ENCODE peak calls at places on chromosomes 5 and 9, in seven cellular contexts. One of them, this sample, is unnamed.

GRCh38 chr5:40622463-40623252 is 57.1 kb upstream of the PTGER4 start:
- DNase-seq in A549: no peak
- DNase-seq in activated naive CD4-positive, alpha-beta T cell treated with anti-CD3 and anti-CD28 coated beads, Interleukin-2, amount 50 U/mL, for 16 hours: no peak
- DNase-seq in HS-5: no peak
- DNase-seq in stimulated activated naive CD8-positive, alpha-beta T cell treated with anti-CD3 and anti-CD28 coated beads, Interleukin-15, amount 100 ng/mL, for 72 hours: no peak
- DNase-seq in islet precursor cell: no peak
- DNase-seq in stimulated activated CD4-positive, alpha-beta T cell treated with anti-CD3 and anti-CD28 coated beads, Interleukin-2, amount 100 ng/mL, for 48 hours: no peak
- DNase-seq in this sample: no peak

GRCh38 chr5:142726188-142726731 is 40.4 kb upstream of the FGF1 start:
- DNase-seq in activated naive CD4-positive, alpha-beta T cell treated with anti-CD3 and anti-CD28 coated beads, Interleukin-2, amount 50 U/mL, for 16 hours: no peak
- DNase-seq in stimulated activated CD4-positive, alpha-beta T cell treated with anti-CD3 and anti-CD28 coated beads, Interleukin-2, amount 100 ng/mL, for 48 hours: no peak
- DNase-seq in HS-5: peak
- DNase-seq in A549: no peak
- DNase-seq in stimulated activated naive CD8-positive, alpha-beta T cell treated with anti-CD3 and anti-CD28 coated beads, Interleukin-15, amount 100 ng/mL, for 72 hours: no peak
- DNase-seq in islet precursor cell: no peak
- DNase-seq in this sample: peak

GRCh38 chr5:40221796-40222195 is 457.9 kb upstream of the PTGER4 start:
- DNase-seq in HS-5: peak
- DNase-seq in stimulated activated naive CD8-positive, alpha-beta T cell treated with anti-CD3 and anti-CD28 coated beads, Interleukin-15, amount 100 ng/mL, for 72 hours: no peak
- DNase-seq in stimulated activated CD4-positive, alpha-beta T cell treated with anti-CD3 and anti-CD28 coated beads, Interleukin-2, amount 100 ng/mL, for 48 hours: no peak
- DNase-seq in A549: no peak
- DNase-seq in islet precursor cell: no peak
- DNase-seq in activated naive CD4-positive, alpha-beta T cell treated with anti-CD3 and anti-CD28 coated beads, Interleukin-2, amount 50 U/mL, for 16 hours: no peak
- DNase-seq in this sample: peak

GRCh38 chr5:25006734-25007133 is 362.0 kb upstream of the CDH10 start:
- DNase-seq in A549: no peak
- DNase-seq in stimulated activated CD4-positive, alpha-beta T cell treated with anti-CD3 and anti-CD28 coated beads, Interleukin-2, amount 100 ng/mL, for 48 hours: no peak
- DNase-seq in HS-5: peak
- DNase-seq in stimulated activated naive CD8-positive, alpha-beta T cell treated with anti-CD3 and anti-CD28 coated beads, Interleukin-15, amount 100 ng/mL, for 72 hours: no peak
- DNase-seq in activated naive CD4-positive, alpha-beta T cell treated with anti-CD3 and anti-CD28 coated beads, Interleukin-2, amount 50 U/mL, for 16 hours: no peak
- DNase-seq in islet precursor cell: no peak
- DNase-seq in this sample: peak

GRCh38 chr5:54412913-54413312 is 42.6 kb upstream of the HSPB3 start:
- DNase-seq in stimulated activated CD4-positive, alpha-beta T cell treated with anti-CD3 and anti-CD28 coated beads, Interleukin-2, amount 100 ng/mL, for 48 hours: no peak
- DNase-seq in stimulated activated naive CD8-positive, alpha-beta T cell treated with anti-CD3 and anti-CD28 coated beads, Interleukin-15, amount 100 ng/mL, for 72 hours: no peak
- DNase-seq in HS-5: no peak
- DNase-seq in A549: no peak
- DNase-seq in islet precursor cell: no peak
- DNase-seq in activated naive CD4-positive, alpha-beta T cell treated with anti-CD3 and anti-CD28 coated beads, Interleukin-2, amount 50 U/mL, for 16 hours: no peak
- DNase-seq in this sample: no peak

GRCh38 chr5:13771011-13771571 is 173.4 kb downstream of the DNAH5 start:
- DNase-seq in islet precursor cell: no peak
- DNase-seq in stimulated activated CD4-positive, alpha-beta T cell treated with anti-CD3 and anti-CD28 coated beads, Interleukin-2, amount 100 ng/mL, for 48 hours: no peak
- DNase-seq in A549: no peak
- DNase-seq in activated naive CD4-positive, alpha-beta T cell treated with anti-CD3 and anti-CD28 coated beads, Interleukin-2, amount 50 U/mL, for 16 hours: no peak
- DNase-seq in HS-5: peak
- DNase-seq in stimulated activated naive CD8-positive, alpha-beta T cell treated with anti-CD3 and anti-CD28 coated beads, Interleukin-15, amount 100 ng/mL, for 72 hours: no peak
- DNase-seq in this sample: no peak

GRCh38 chr5:172872997-172873491 is 39.0 kb downstream of the ERGIC1 start:
- DNase-seq in islet precursor cell: no peak
- DNase-seq in A549: no peak
- DNase-seq in activated naive CD4-positive, alpha-beta T cell treated with anti-CD3 and anti-CD28 coated beads, Interleukin-2, amount 50 U/mL, for 16 hours: no peak
- DNase-seq in stimulated activated CD4-positive, alpha-beta T cell treated with anti-CD3 and anti-CD28 coated beads, Interleukin-2, amount 100 ng/mL, for 48 hours: no peak
- DNase-seq in HS-5: no peak
- DNase-seq in stimulated activated naive CD8-positive, alpha-beta T cell treated with anti-CD3 and anti-CD28 coated beads, Interleukin-15, amount 100 ng/mL, for 72 hours: no peak
- DNase-seq in this sample: no peak

GRCh38 chr5:179794575-179794974 is 789 bp downstream of the LTC4S start:
- DNase-seq in activated naive CD4-positive, alpha-beta T cell treated with anti-CD3 and anti-CD28 coated beads, Interleukin-2, amount 50 U/mL, for 16 hours: no peak
- DNase-seq in HS-5: no peak
- DNase-seq in islet precursor cell: no peak
- DNase-seq in A549: no peak
- DNase-seq in stimulated activated naive CD8-positive, alpha-beta T cell treated with anti-CD3 and anti-CD28 coated beads, Interleukin-15, amount 100 ng/mL, for 72 hours: no peak
- DNase-seq in stimulated activated CD4-positive, alpha-beta T cell treated with anti-CD3 and anti-CD28 coated beads, Interleukin-2, amount 100 ng/mL, for 48 hours: no peak
- DNase-seq in this sample: no peak

GRCh38 chr5:59593608-59594007 is 299.9 kb downstream of the PDE4D start:
- DNase-seq in A549: no peak
- DNase-seq in HS-5: no peak
- DNase-seq in activated naive CD4-positive, alpha-beta T cell treated with anti-CD3 and anti-CD28 coated beads, Interleukin-2, amount 50 U/mL, for 16 hours: no peak
- DNase-seq in stimulated activated naive CD8-positive, alpha-beta T cell treated with anti-CD3 and anti-CD28 coated beads, Interleukin-15, amount 100 ng/mL, for 72 hours: no peak
- DNase-seq in islet precursor cell: no peak
- DNase-seq in stimulated activated CD4-positive, alpha-beta T cell treated with anti-CD3 and anti-CD28 coated beads, Interleukin-2, amount 100 ng/mL, for 48 hours: no peak
- DNase-seq in this sample: no peak

GRCh38 chr5:142795246-142795645 is 25.1 kb downstream of the ARHGAP26 start:
- DNase-seq in stimulated activated naive CD8-positive, alpha-beta T cell treated with anti-CD3 and anti-CD28 coated beads, Interleukin-15, amount 100 ng/mL, for 72 hours: no peak
- DNase-seq in activated naive CD4-positive, alpha-beta T cell treated with anti-CD3 and anti-CD28 coated beads, Interleukin-2, amount 50 U/mL, for 16 hours: no peak
- DNase-seq in stimulated activated CD4-positive, alpha-beta T cell treated with anti-CD3 and anti-CD28 coated beads, Interleukin-2, amount 100 ng/mL, for 48 hours: no peak
- DNase-seq in A549: no peak
- DNase-seq in islet precursor cell: no peak
- DNase-seq in HS-5: no peak
- DNase-seq in this sample: no peak

GRCh38 chr9:16062542-16063240 is 509.8 kb downstream of the CCDC171 start:
- DNase-seq in activated naive CD4-positive, alpha-beta T cell treated with anti-CD3 and anti-CD28 coated beads, Interleukin-2, amount 50 U/mL, for 16 hours: no peak
- DNase-seq in HS-5: peak
- DNase-seq in A549: peak
- DNase-seq in stimulated activated CD4-positive, alpha-beta T cell treated with anti-CD3 and anti-CD28 coated beads, Interleukin-2, amount 100 ng/mL, for 48 hours: no peak
- DNase-seq in islet precursor cell: peak
- DNase-seq in stimulated activated naive CD8-positive, alpha-beta T cell treated with anti-CD3 and anti-CD28 coated beads, Interleukin-15, amount 100 ng/mL, for 72 hours: no peak
- DNase-seq in this sample: peak

GRCh38 chr5:142096382-142096781 is 12.2 kb upstream of the NDFIP1 start:
- DNase-seq in stimulated activated naive CD8-positive, alpha-beta T cell treated with anti-CD3 and anti-CD28 coated beads, Interleukin-15, amount 100 ng/mL, for 72 hours: no peak
- DNase-seq in islet precursor cell: no peak
- DNase-seq in HS-5: no peak
- DNase-seq in stimulated activated CD4-positive, alpha-beta T cell treated with anti-CD3 and anti-CD28 coated beads, Interleukin-2, amount 100 ng/mL, for 48 hours: no peak
- DNase-seq in A549: no peak
- DNase-seq in activated naive CD4-positive, alpha-beta T cell treated with anti-CD3 and anti-CD28 coated beads, Interleukin-2, amount 50 U/mL, for 16 hours: no peak
- DNase-seq in this sample: no peak

GRCh38 chr5:5665225-5666075 is 243.0 kb downstream of the ICE1 start:
- DNase-seq in stimulated activated naive CD8-positive, alpha-beta T cell treated with anti-CD3 and anti-CD28 coated beads, Interleukin-15, amount 100 ng/mL, for 72 hours: no peak
- DNase-seq in A549: no peak
- DNase-seq in stimulated activated CD4-positive, alpha-beta T cell treated with anti-CD3 and anti-CD28 coated beads, Interleukin-2, amount 100 ng/mL, for 48 hours: no peak
- DNase-seq in activated naive CD4-positive, alpha-beta T cell treated with anti-CD3 and anti-CD28 coated beads, Interleukin-2, amount 50 U/mL, for 16 hours: no peak
- DNase-seq in HS-5: no peak
- DNase-seq in islet precursor cell: peak
- DNase-seq in this sample: no peak

GRCh38 chr9:132207839-132208615 is 46.2 kb downstream of the NTNG2 start:
- DNase-seq in A549: no peak
- DNase-seq in stimulated activated CD4-positive, alpha-beta T cell treated with anti-CD3 and anti-CD28 coated beads, Interleukin-2, amount 100 ng/mL, for 48 hours: no peak
- DNase-seq in activated naive CD4-positive, alpha-beta T cell treated with anti-CD3 and anti-CD28 coated beads, Interleukin-2, amount 50 U/mL, for 16 hours: no peak
- DNase-seq in islet precursor cell: no peak
- DNase-seq in stimulated activated naive CD8-positive, alpha-beta T cell treated with anti-CD3 and anti-CD28 coated beads, Interleukin-15, amount 100 ng/mL, for 72 hours: no peak
- DNase-seq in HS-5: no peak
- DNase-seq in this sample: no peak

GRCh38 chr9:33138768-33139167 is 28.4 kb downstream of the B4GALT1 start:
- DNase-seq in islet precursor cell: peak
- DNase-seq in activated naive CD4-positive, alpha-beta T cell treated with anti-CD3 and anti-CD28 coated beads, Interleukin-2, amount 50 U/mL, for 16 hours: no peak
- DNase-seq in HS-5: no peak
- DNase-seq in A549: no peak
- DNase-seq in stimulated activated CD4-positive, alpha-beta T cell treated with anti-CD3 and anti-CD28 coated beads, Interleukin-2, amount 100 ng/mL, for 48 hours: no peak
- DNase-seq in stimulated activated naive CD8-positive, alpha-beta T cell treated with anti-CD3 and anti-CD28 coated beads, Interleukin-15, amount 100 ng/mL, for 72 hours: no peak
- DNase-seq in this sample: no peak

GRCh38 chr9:3682186-3682585 is 156.4 kb upstream of the RFX3 start:
- DNase-seq in stimulated activated naive CD8-positive, alpha-beta T cell treated with anti-CD3 and anti-CD28 coated beads, Interleukin-15, amount 100 ng/mL, for 72 hours: no peak
- DNase-seq in stimulated activated CD4-positive, alpha-beta T cell treated with anti-CD3 and anti-CD28 coated beads, Interleukin-2, amount 100 ng/mL, for 48 hours: no peak
- DNase-seq in activated naive CD4-positive, alpha-beta T cell treated with anti-CD3 and anti-CD28 coated beads, Interleukin-2, amount 50 U/mL, for 16 hours: no peak
- DNase-seq in HS-5: no peak
- DNase-seq in A549: no peak
- DNase-seq in islet precursor cell: no peak
- DNase-seq in this sample: no peak

GRCh38 chr5:14870347-14871083 is 1.1 kb downstream of the ANKH start:
- DNase-seq in A549: no peak
- DNase-seq in activated naive CD4-positive, alpha-beta T cell treated with anti-CD3 and anti-CD28 coated beads, Interleukin-2, amount 50 U/mL, for 16 hours: peak
- DNase-seq in islet precursor cell: no peak
- DNase-seq in stimulated activated naive CD8-positive, alpha-beta T cell treated with anti-CD3 and anti-CD28 coated beads, Interleukin-15, amount 100 ng/mL, for 72 hours: peak
- DNase-seq in stimulated activated CD4-positive, alpha-beta T cell treated with anti-CD3 and anti-CD28 coated beads, Interleukin-2, amount 100 ng/mL, for 48 hours: peak
- DNase-seq in HS-5: no peak
- DNase-seq in this sample: no peak

GRCh38 chr5:111680737-111681413 is 76.1 kb downstream of the NREP start:
- DNase-seq in islet precursor cell: peak
- DNase-seq in A549: peak
- DNase-seq in activated naive CD4-positive, alpha-beta T cell treated with anti-CD3 and anti-CD28 coated beads, Interleukin-2, amount 50 U/mL, for 16 hours: no peak
- DNase-seq in HS-5: peak
- DNase-seq in stimulated activated CD4-positive, alpha-beta T cell treated with anti-CD3 and anti-CD28 coated beads, Interleukin-2, amount 100 ng/mL, for 48 hours: no peak
- DNase-seq in stimulated activated naive CD8-positive, alpha-beta T cell treated with anti-CD3 and anti-CD28 coated beads, Interleukin-15, amount 100 ng/mL, for 72 hours: no peak
- DNase-seq in this sample: peak

GRCh38 chr9:100352201-100352726 is 478 bp downstream of the TEX10 start:
- DNase-seq in stimulated activated naive CD8-positive, alpha-beta T cell treated with anti-CD3 and anti-CD28 coated beads, Interleukin-15, amount 100 ng/mL, for 72 hours: no peak
- DNase-seq in activated naive CD4-positive, alpha-beta T cell treated with anti-CD3 and anti-CD28 coated beads, Interleukin-2, amount 50 U/mL, for 16 hours: peak
- DNase-seq in islet precursor cell: peak
- DNase-seq in HS-5: no peak
- DNase-seq in A549: peak
- DNase-seq in stimulated activated CD4-positive, alpha-beta T cell treated with anti-CD3 and anti-CD28 coated beads, Interleukin-2, amount 100 ng/mL, for 48 hours: peak
- DNase-seq in this sample: no peak

GRCh38 chr9:38437193-38437823 is 13.1 kb upstream of the IGFBPL1 start:
- DNase-seq in A549: peak
- DNase-seq in stimulated activated CD4-positive, alpha-beta T cell treated with anti-CD3 and anti-CD28 coated beads, Interleukin-2, amount 100 ng/mL, for 48 hours: no peak
- DNase-seq in islet precursor cell: peak
- DNase-seq in activated naive CD4-positive, alpha-beta T cell treated with anti-CD3 and anti-CD28 coated beads, Interleukin-2, amount 50 U/mL, for 16 hours: no peak
- DNase-seq in HS-5: no peak
- DNase-seq in stimulated activated naive CD8-positive, alpha-beta T cell treated with anti-CD3 and anti-CD28 coated beads, Interleukin-15, amount 100 ng/mL, for 72 hours: no peak
- DNase-seq in this sample: no peak

GRCh38 chr9:137812356-137813023 is 65.1 kb upstream of the CACNA1B start:
- DNase-seq in islet precursor cell: no peak
- DNase-seq in stimulated activated CD4-positive, alpha-beta T cell treated with anti-CD3 and anti-CD28 coated beads, Interleukin-2, amount 100 ng/mL, for 48 hours: no peak
- DNase-seq in stimulated activated naive CD8-positive, alpha-beta T cell treated with anti-CD3 and anti-CD28 coated beads, Interleukin-15, amount 100 ng/mL, for 72 hours: no peak
- DNase-seq in activated naive CD4-positive, alpha-beta T cell treated with anti-CD3 and anti-CD28 coated beads, Interleukin-2, amount 50 U/mL, for 16 hours: no peak
- DNase-seq in A549: no peak
- DNase-seq in HS-5: no peak
- DNase-seq in this sample: no peak

GRCh38 chr5:139964266-139964993 is 78.7 kb downstream of the NRG2 start:
- DNase-seq in stimulated activated CD4-positive, alpha-beta T cell treated with anti-CD3 and anti-CD28 coated beads, Interleukin-2, amount 100 ng/mL, for 48 hours: no peak
- DNase-seq in A549: no peak
- DNase-seq in activated naive CD4-positive, alpha-beta T cell treated with anti-CD3 and anti-CD28 coated beads, Interleukin-2, amount 50 U/mL, for 16 hours: no peak
- DNase-seq in HS-5: no peak
- DNase-seq in islet precursor cell: no peak
- DNase-seq in stimulated activated naive CD8-positive, alpha-beta T cell treated with anti-CD3 and anti-CD28 coated beads, Interleukin-15, amount 100 ng/mL, for 72 hours: no peak
- DNase-seq in this sample: no peak

GRCh38 chr9:4177970-4178758 is 121.7 kb downstream of the GLIS3 start:
- DNase-seq in islet precursor cell: no peak
- DNase-seq in stimulated activated CD4-positive, alpha-beta T cell treated with anti-CD3 and anti-CD28 coated beads, Interleukin-2, amount 100 ng/mL, for 48 hours: no peak
- DNase-seq in stimulated activated naive CD8-positive, alpha-beta T cell treated with anti-CD3 and anti-CD28 coated beads, Interleukin-15, amount 100 ng/mL, for 72 hours: no peak
- DNase-seq in A549: peak
- DNase-seq in activated naive CD4-positive, alpha-beta T cell treated with anti-CD3 and anti-CD28 coated beads, Interleukin-2, amount 50 U/mL, for 16 hours: no peak
- DNase-seq in HS-5: no peak
- DNase-seq in this sample: no peak

GRCh38 chr5:103369125-103370120 is 110.9 kb downstream of the MACIR start:
- DNase-seq in A549: no peak
- DNase-seq in HS-5: no peak
- DNase-seq in stimulated activated CD4-positive, alpha-beta T cell treated with anti-CD3 and anti-CD28 coated beads, Interleukin-2, amount 100 ng/mL, for 48 hours: no peak
- DNase-seq in activated naive CD4-positive, alpha-beta T cell treated with anti-CD3 and anti-CD28 coated beads, Interleukin-2, amount 50 U/mL, for 16 hours: no peak
- DNase-seq in islet precursor cell: peak
- DNase-seq in stimulated activated naive CD8-positive, alpha-beta T cell treated with anti-CD3 and anti-CD28 coated beads, Interleukin-15, amount 100 ng/mL, for 72 hours: no peak
- DNase-seq in this sample: no peak

GRCh38 chr5:81850494-81850893 is 99.6 kb upstream of the SSBP2 start:
- DNase-seq in stimulated activated naive CD8-positive, alpha-beta T cell treated with anti-CD3 and anti-CD28 coated beads, Interleukin-15, amount 100 ng/mL, for 72 hours: no peak
- DNase-seq in activated naive CD4-positive, alpha-beta T cell treated with anti-CD3 and anti-CD28 coated beads, Interleukin-2, amount 50 U/mL, for 16 hours: no peak
- DNase-seq in islet precursor cell: no peak
- DNase-seq in HS-5: peak
- DNase-seq in stimulated activated CD4-positive, alpha-beta T cell treated with anti-CD3 and anti-CD28 coated beads, Interleukin-2, amount 100 ng/mL, for 48 hours: no peak
- DNase-seq in A549: no peak
- DNase-seq in this sample: no peak

GRCh38 chr5:31954091-31954490 is 220.0 kb downstream of the GOLPH3 start:
- DNase-seq in activated naive CD4-positive, alpha-beta T cell treated with anti-CD3 and anti-CD28 coated beads, Interleukin-2, amount 50 U/mL, for 16 hours: no peak
- DNase-seq in A549: no peak
- DNase-seq in islet precursor cell: no peak
- DNase-seq in stimulated activated CD4-positive, alpha-beta T cell treated with anti-CD3 and anti-CD28 coated beads, Interleukin-2, amount 100 ng/mL, for 48 hours: no peak
- DNase-seq in HS-5: no peak
- DNase-seq in stimulated activated naive CD8-positive, alpha-beta T cell treated with anti-CD3 and anti-CD28 coated beads, Interleukin-15, amount 100 ng/mL, for 72 hours: no peak
- DNase-seq in this sample: no peak

GRCh38 chr9:72984990-72985389 is 32.1 kb upstream of the ALDH1A1 start:
- DNase-seq in stimulated activated naive CD8-positive, alpha-beta T cell treated with anti-CD3 and anti-CD28 coated beads, Interleukin-15, amount 100 ng/mL, for 72 hours: no peak
- DNase-seq in HS-5: no peak
- DNase-seq in A549: no peak
- DNase-seq in activated naive CD4-positive, alpha-beta T cell treated with anti-CD3 and anti-CD28 coated beads, Interleukin-2, amount 50 U/mL, for 16 hours: no peak
- DNase-seq in stimulated activated CD4-positive, alpha-beta T cell treated with anti-CD3 and anti-CD28 coated beads, Interleukin-2, amount 100 ng/mL, for 48 hours: no peak
- DNase-seq in islet precursor cell: no peak
- DNase-seq in this sample: no peak

GRCh38 chr9:116039312-116039711 is 114.3 kb upstream of the PAPPA start:
- DNase-seq in A549: no peak
- DNase-seq in HS-5: no peak
- DNase-seq in stimulated activated CD4-positive, alpha-beta T cell treated with anti-CD3 and anti-CD28 coated beads, Interleukin-2, amount 100 ng/mL, for 48 hours: no peak
- DNase-seq in stimulated activated naive CD8-positive, alpha-beta T cell treated with anti-CD3 and anti-CD28 coated beads, Interleukin-15, amount 100 ng/mL, for 72 hours: no peak
- DNase-seq in activated naive CD4-positive, alpha-beta T cell treated with anti-CD3 and anti-CD28 coated beads, Interleukin-2, amount 50 U/mL, for 16 hours: no peak
- DNase-seq in islet precursor cell: no peak
- DNase-seq in this sample: no peak

GRCh38 chr5:87022415-87022814 is 245.3 kb upstream of the RASA1 start:
- DNase-seq in activated naive CD4-positive, alpha-beta T cell treated with anti-CD3 and anti-CD28 coated beads, Interleukin-2, amount 50 U/mL, for 16 hours: no peak
- DNase-seq in stimulated activated CD4-positive, alpha-beta T cell treated with anti-CD3 and anti-CD28 coated beads, Interleukin-2, amount 100 ng/mL, for 48 hours: no peak
- DNase-seq in stimulated activated naive CD8-positive, alpha-beta T cell treated with anti-CD3 and anti-CD28 coated beads, Interleukin-15, amount 100 ng/mL, for 72 hours: no peak
- DNase-seq in A549: no peak
- DNase-seq in HS-5: no peak
- DNase-seq in islet precursor cell: no peak
- DNase-seq in this sample: no peak

GRCh38 chr5:139647406-139648204 is 544 bp upstream of the CXXC5 start:
- DNase-seq in stimulated activated CD4-positive, alpha-beta T cell treated with anti-CD3 and anti-CD28 coated beads, Interleukin-2, amount 100 ng/mL, for 48 hours: no peak
- DNase-seq in islet precursor cell: peak
- DNase-seq in HS-5: no peak
- DNase-seq in activated naive CD4-positive, alpha-beta T cell treated with anti-CD3 and anti-CD28 coated beads, Interleukin-2, amount 50 U/mL, for 16 hours: no peak
- DNase-seq in A549: no peak
- DNase-seq in stimulated activated naive CD8-positive, alpha-beta T cell treated with anti-CD3 and anti-CD28 coated beads, Interleukin-15, amount 100 ng/mL, for 72 hours: no peak
- DNase-seq in this sample: no peak

GRCh38 chr9:23615569-23615968 is 210.5 kb downstream of the ELAVL2 start:
- DNase-seq in stimulated activated CD4-positive, alpha-beta T cell treated with anti-CD3 and anti-CD28 coated beads, Interleukin-2, amount 100 ng/mL, for 48 hours: no peak
- DNase-seq in islet precursor cell: no peak
- DNase-seq in HS-5: no peak
- DNase-seq in stimulated activated naive CD8-positive, alpha-beta T cell treated with anti-CD3 and anti-CD28 coated beads, Interleukin-15, amount 100 ng/mL, for 72 hours: no peak
- DNase-seq in activated naive CD4-positive, alpha-beta T cell treated with anti-CD3 and anti-CD28 coated beads, Interleukin-2, amount 50 U/mL, for 16 hours: no peak
- DNase-seq in A549: no peak
- DNase-seq in this sample: no peak

GRCh38 chr5:60161340-60161934 is 267.9 kb upstream of the PDE4D start:
- DNase-seq in stimulated activated CD4-positive, alpha-beta T cell treated with anti-CD3 and anti-CD28 coated beads, Interleukin-2, amount 100 ng/mL, for 48 hours: no peak
- DNase-seq in islet precursor cell: no peak
- DNase-seq in stimulated activated naive CD8-positive, alpha-beta T cell treated with anti-CD3 and anti-CD28 coated beads, Interleukin-15, amount 100 ng/mL, for 72 hours: no peak
- DNase-seq in activated naive CD4-positive, alpha-beta T cell treated with anti-CD3 and anti-CD28 coated beads, Interleukin-2, amount 50 U/mL, for 16 hours: no peak
- DNase-seq in A549: peak
- DNase-seq in HS-5: no peak
- DNase-seq in this sample: peak